ENCODE peak calls at places on chromosomes 5 and 9, in six cellular contexts. One of them, this sample, is unnamed.

GRCh38 chr9:87393706-87394255 is 103.9 kb upstream of the DAPK1 start:
- DNase-seq in NCI-H1436 treated with DMSO at 0.1 percent for 48 hours: no peak
- DNase-seq in ACHN: no peak
- DNase-seq in left colon: no peak
- DNase-seq in GM03348: no peak
- DNase-seq in effector memory CD8-positive, alpha-beta T cell: no peak
- DNase-seq in this sample: no peak

GRCh38 chr5:179153341-179153901 is 93.2 kb downstream of the ZNF354C start:
- DNase-seq in NCI-H1436 treated with DMSO at 0.1 percent for 48 hours: no peak
- DNase-seq in ACHN: no peak
- DNase-seq in left colon: no peak
- DNase-seq in GM03348: no peak
- DNase-seq in effector memory CD8-positive, alpha-beta T cell: no peak
- DNase-seq in this sample: no peak

GRCh38 chr5:76717222-76718083 is 1.5 kb downstream of the F2R start:
- DNase-seq in NCI-H1436 treated with DMSO at 0.1 percent for 48 hours: no peak
- DNase-seq in ACHN: no peak
- DNase-seq in left colon: no peak
- DNase-seq in GM03348: no peak
- DNase-seq in effector memory CD8-positive, alpha-beta T cell: no peak
- DNase-seq in this sample: no peak

GRCh38 chr5:68343421-68343826 is 127.9 kb downstream of the PIK3R1 start:
- DNase-seq in NCI-H1436 treated with DMSO at 0.1 percent for 48 hours: no peak
- DNase-seq in ACHN: peak; percentile 67
- DNase-seq in left colon: no peak
- DNase-seq in GM03348: peak; percentile 76
- DNase-seq in effector memory CD8-positive, alpha-beta T cell: no peak
- DNase-seq in this sample: no peak

GRCh38 chr9:129626944-129627297 is 958 bp downstream of the NTMT1 start:
- DNase-seq in NCI-H1436 treated with DMSO at 0.1 percent for 48 hours: no peak
- DNase-seq in ACHN: peak; percentile 64
- DNase-seq in left colon: no peak
- DNase-seq in GM03348: peak; percentile 63
- DNase-seq in effector memory CD8-positive, alpha-beta T cell: no peak
- DNase-seq in this sample: no peak

GRCh38 chr5:17224858-17225436 is 7.5 kb downstream of the BASP1 start:
- DNase-seq in NCI-H1436 treated with DMSO at 0.1 percent for 48 hours: no peak
- DNase-seq in ACHN: no peak
- DNase-seq in left colon: no peak
- DNase-seq in GM03348: peak; percentile 25
- DNase-seq in effector memory CD8-positive, alpha-beta T cell: no peak
- DNase-seq in this sample: no peak

GRCh38 chr9:84238652-84239051 is 101.9 kb downstream of the SLC28A3 start:
- DNase-seq in NCI-H1436 treated with DMSO at 0.1 percent for 48 hours: no peak
- DNase-seq in ACHN: peak; percentile 18
- DNase-seq in left colon: no peak
- DNase-seq in GM03348: no peak
- DNase-seq in effector memory CD8-positive, alpha-beta T cell: no peak
- DNase-seq in this sample: no peak

GRCh38 chr9:134028575-134029247 is 3.4 kb downstream of the BRD3OS start:
- DNase-seq in NCI-H1436 treated with DMSO at 0.1 percent for 48 hours: no peak
- DNase-seq in ACHN: no peak
- DNase-seq in left colon: no peak
- DNase-seq in GM03348: no peak
- DNase-seq in effector memory CD8-positive, alpha-beta T cell: no peak
- DNase-seq in this sample: no peak

GRCh38 chr5:181207214-181207959 is 2.4 kb upstream of the TRIM7 start:
- DNase-seq in NCI-H1436 treated with DMSO at 0.1 percent for 48 hours: no peak
- DNase-seq in ACHN: peak; percentile 86
- DNase-seq in left colon: no peak
- DNase-seq in GM03348: no peak
- DNase-seq in effector memory CD8-positive, alpha-beta T cell: peak; percentile 63
- DNase-seq in this sample: no peak

GRCh38 chr9:86978986-86979385 is 31.7 kb upstream of the GAS1 start:
- DNase-seq in NCI-H1436 treated with DMSO at 0.1 percent for 48 hours: no peak
- DNase-seq in ACHN: no peak
- DNase-seq in left colon: no peak
- DNase-seq in GM03348: no peak
- DNase-seq in effector memory CD8-positive, alpha-beta T cell: no peak
- DNase-seq in this sample: no peak

GRCh38 chr5:73338201-73339126 is 110.1 kb downstream of the FOXD1 start:
- DNase-seq in NCI-H1436 treated with DMSO at 0.1 percent for 48 hours: peak; percentile 18
- DNase-seq in ACHN: no peak
- DNase-seq in left colon: no peak
- DNase-seq in GM03348: peak; percentile 80
- DNase-seq in effector memory CD8-positive, alpha-beta T cell: no peak
- DNase-seq in this sample: peak; percentile 9

This sample was measured in NCI-H2171.